ENCODE peak calls at places on chromosome 1, in eight cellular contexts. R is A549; N is central memory CD8-positive, alpha-beta T cell; Z is fibroblast of mammary gland; U is anterior cingulate cortex; T is naive B cell; A is NCI-H1694; L is T-helper 9 cell. I is an unnamed sample.

GRCh38 chr1:198337886-198338285 is 181.1 kb downstream of the NEK7 start:
- DNase-seq in R (no peak), N (no peak), Z (no peak), U (no peak), T (no peak), A (no peak), L (no peak), I (no peak)

GRCh38 chr1:47708658-47709301 is 270.9 kb downstream of the FOXD2 start:
- DNase-seq in R (peak; percentile 23), N (no peak), Z (no peak), U (no peak), T (no peak), A (no peak), L (no peak), I (peak; percentile 47)

GRCh38 chr1:72366473-72366872 is 84.1 kb upstream of the NEGR1 start:
- DNase-seq in R (no peak), N (no peak), Z (peak; percentile 72), U (no peak), T (no peak), A (no peak), L (no peak), I (no peak)

GRCh38 chr1:227303662-227304061 is 14.6 kb downstream of the CDC42BPA start:
- DNase-seq in R (no peak), N (no peak), Z (no peak), U (no peak), T (no peak), A (no peak), L (no peak), I (no peak)

GRCh38 chr1:227901906-227902640 is 45.7 kb downstream of the WNT9A start:
- DNase-seq in R (peak; percentile 67), N (no peak), Z (peak; percentile 40), U (no peak), T (no peak), A (no peak), L (no peak), I (no peak)

GRCh38 chr1:180927348-180927747 is 14.7 kb downstream of the KIAA1614 start:
- DNase-seq in R (no peak), N (no peak), Z (no peak), U (peak; percentile 65), T (no peak), A (peak; percentile 66), L (no peak), I (no peak)

GRCh38 chr1:162671664-162672415 is 39.6 kb downstream of the DDR2 start:
- DNase-seq in R (no peak), N (no peak), Z (no peak), U (no peak), T (no peak), A (no peak), L (no peak), I (no peak)

GRCh38 chr1:16716691-16717173 is 23.6 kb upstream of the RNU1-4 start:
- DNase-seq in R (no peak), N (no peak), Z (no peak), U (no peak), T (no peak), A (no peak), L (no peak), I (no peak)

GRCh38 chr1:23018661-23019093 is 591 bp upstream of the KDM1A start:
- DNase-seq in R (no peak), N (no peak), Z (no peak), U (no peak), T (no peak), A (no peak), L (no peak), I (no peak)

GRCh38 chr1:228358764-228359612 is 47.6 kb downstream of the TRIM11 start:
- DNase-seq in R (no peak), N (no peak), Z (no peak), U (no peak), T (no peak), A (no peak), L (no peak), I (no peak)

GRCh38 chr1:206604861-206605260 is 7.4 kb downstream of the EIF2D start:
- DNase-seq in R (no peak), N (no peak), Z (no peak), U (no peak), T (no peak), A (no peak), L (no peak), I (no peak)

GRCh38 chr1:58988752-58989151 is 204.9 kb upstream of the JUN start:
- DNase-seq in R (no peak), N (no peak), Z (no peak), U (no peak), T (no peak), A (no peak), L (no peak), I (no peak)

GRCh38 chr1:183227963-183228649 is 42.0 kb downstream of the LAMC2 start:
- DNase-seq in R (peak; percentile 47), N (no peak), Z (peak; percentile 59), U (no peak), T (peak; percentile 20), A (peak; percentile 42), L (no peak), I (no peak)

GRCh38 chr1:6447818-6448748 is 17.9 kb downstream of the TNFRSF25 start:
- DNase-seq in R (no peak), N (no peak), Z (no peak), U (no peak), T (no peak), A (no peak), L (peak; percentile 58), I (peak; percentile 87)

GRCh38 chr1:106961671-106962070 is 94.8 kb upstream of the PRMT6 start:
- DNase-seq in R (no peak), N (no peak), Z (no peak), U (no peak), T (no peak), A (no peak), L (no peak), I (no peak)

GRCh38 chr1:247825362-247825761 is 1.4 kb upstream of the OR14A16 start:
- DNase-seq in R (no peak), N (no peak), Z (no peak), U (no peak), T (no peak), A (no peak), L (no peak), I (no peak)

GRCh38 chr1:150829751-150830150 is 21.7 kb upstream of the CTSK start:
- DNase-seq in R (peak; percentile 12), N (no peak), Z (no peak), U (no peak), T (no peak), A (no peak), L (no peak), I (no peak)

GRCh38 chr1:34985063-34985770 is at the start of gene TMEM35B:
- DNase-seq in R (peak; percentile 33), N (peak; percentile 70), Z (peak; percentile 35), U (peak; percentile 25), T (peak; percentile 77), A (no peak), L (peak; percentile 68), I (peak; percentile 23)

GRCh38 chr1:233355841-233356704 is 28.5 kb downstream of the MAP3K21 start:
- DNase-seq in R (no peak), N (no peak), Z (no peak), U (no peak), T (no peak), A (no peak), L (no peak), I (no peak)

GRCh38 chr1:29655945-29656866 is 419.9 kb downstream of the PTPRU start:
- DNase-seq in R (peak; percentile 7), N (no peak), Z (no peak), U (no peak), T (no peak), A (no peak), L (no peak), I (no peak)

GRCh38 chr1:17913326-17914115 is 158.4 kb downstream of the ACTL8 start:
- DNase-seq in R (no peak), N (no peak), Z (no peak), U (no peak), T (no peak), A (no peak), L (no peak), I (no peak)

GRCh38 chr1:20110679-20111078 is 8.7 kb downstream of the PLA2G2D start:
- DNase-seq in R (no peak), N (no peak), Z (peak; percentile 94), U (no peak), T (no peak), A (no peak), L (no peak), I (no peak)

GRCh38 chr1:226401407-226402303 is 6.2 kb downstream of the PARP1 start:
- DNase-seq in R (no peak), N (no peak), Z (no peak), U (no peak), T (no peak), A (no peak), L (no peak), I (no peak)

I was measured in NCI-H2171.